ENCODE peak calls at places on chromosomes 2 and 18, in eight cellular contexts. One of them, this sample, is unnamed. For H3K36me3, the result is how much of the 10 kb centered on the place peaks cover.

GRCh38 chr2:119638246-119638645 is 40.8 kb upstream of the TMEM177 start:
- DNase-seq in tibial artery: no peak
- DNase-seq in K562: no peak
- DNase-seq in fibroblast of lung: no peak
- DNase-seq in keratinocyte: no peak
- DNase-seq in mammary epithelial cell: no peak
- DNase-seq in adrenal gland: no peak
- DNase-seq in right lobe of liver: no peak
- DNase-seq in this sample: no peak

GRCh38 chr2:45607701-45608100 is 3.4 kb downstream of the SRBD1 start:
- DNase-seq in fibroblast of lung: no peak
- DNase-seq in keratinocyte: no peak
- DNase-seq in adrenal gland: no peak
- DNase-seq in mammary epithelial cell: no peak
- DNase-seq in right lobe of liver: no peak
- DNase-seq in tibial artery: no peak
- DNase-seq in K562: peak
- DNase-seq in this sample: no peak

GRCh38 chr2:63124850-63125249 is 74.2 kb downstream of the OTX1 start:
- DNase-seq in right lobe of liver: no peak
- DNase-seq in K562: no peak
- DNase-seq in tibial artery: no peak
- DNase-seq in adrenal gland: no peak
- DNase-seq in mammary epithelial cell: no peak
- DNase-seq in keratinocyte: no peak
- DNase-seq in fibroblast of lung: no peak
- DNase-seq in this sample: no peak

GRCh38 chr2:111199840-111200239 is 79.1 kb downstream of the BCL2L11 start:
- DNase-seq in mammary epithelial cell: no peak
- DNase-seq in tibial artery: no peak
- DNase-seq in K562: no peak
- DNase-seq in adrenal gland: no peak
- DNase-seq in fibroblast of lung: no peak
- DNase-seq in right lobe of liver: no peak
- DNase-seq in keratinocyte: no peak
- DNase-seq in this sample: no peak

GRCh38 chr2:202039278-202040100 is 5.8 kb downstream of the FZD7 start:
- DNase-seq in keratinocyte: no peak
- DNase-seq in adrenal gland: no peak
- DNase-seq in fibroblast of lung: no peak
- DNase-seq in tibial artery: no peak
- DNase-seq in mammary epithelial cell: no peak
- DNase-seq in K562: no peak
- DNase-seq in right lobe of liver: no peak
- DNase-seq in this sample: no peak

GRCh38 chr2:46632349-46632748 is 153.0 kb downstream of the TMEM247 start:
- DNase-seq in adrenal gland: no peak
- DNase-seq in K562: peak
- DNase-seq in right lobe of liver: no peak
- DNase-seq in fibroblast of lung: peak
- DNase-seq in tibial artery: no peak
- DNase-seq in mammary epithelial cell: peak
- DNase-seq in keratinocyte: no peak
- DNase-seq in this sample: no peak

GRCh38 chr18:11887305-11888262 is 20.5 kb downstream of the MPPE1 start:
- DNase-seq in fibroblast of lung: no peak
- DNase-seq in keratinocyte: no peak
- DNase-seq in tibial artery: peak
- DNase-seq in right lobe of liver: no peak
- DNase-seq in K562: no peak
- DNase-seq in mammary epithelial cell: no peak
- DNase-seq in adrenal gland: no peak
- DNase-seq in this sample: no peak

GRCh38 chr2:133541797-133542196 is 26.5 kb downstream of the NCKAP5 start:
- DNase-seq in K562: no peak
- DNase-seq in adrenal gland: no peak
- DNase-seq in keratinocyte: no peak
- DNase-seq in mammary epithelial cell: no peak
- DNase-seq in right lobe of liver: no peak
- DNase-seq in tibial artery: no peak
- DNase-seq in fibroblast of lung: no peak
- DNase-seq in this sample: no peak

GRCh38 chr2:186422226-186422625 is 63.8 kb upstream of the ZC3H15 start:
- DNase-seq in adrenal gland: peak
- DNase-seq in keratinocyte: peak
- DNase-seq in K562: no peak
- DNase-seq in mammary epithelial cell: peak
- DNase-seq in fibroblast of lung: peak
- DNase-seq in right lobe of liver: no peak
- DNase-seq in tibial artery: peak
- DNase-seq in this sample: no peak

GRCh38 chr18:2905802-2906521 is 59.2 kb downstream of the EMILIN2 start:
- DNase-seq in adrenal gland: peak
- DNase-seq in fibroblast of lung: peak
- DNase-seq in tibial artery: peak
- DNase-seq in keratinocyte: no peak
- DNase-seq in mammary epithelial cell: no peak
- DNase-seq in K562: no peak
- DNase-seq in right lobe of liver: peak
- DNase-seq in this sample: peak

GRCh38 chr2:186590538-186591441 is 934 bp downstream of the ITGAV start:
- DNase-seq in mammary epithelial cell: peak
- DNase-seq in fibroblast of lung: peak
- DNase-seq in adrenal gland: peak
- DNase-seq in keratinocyte: no peak
- DNase-seq in tibial artery: no peak
- DNase-seq in K562: peak
- DNase-seq in right lobe of liver: no peak
- DNase-seq in this sample: peak

GRCh38 chr2:217394510-217395351 is 534.9 kb upstream of the TNP1 start:
- DNase-seq in adrenal gland: no peak
- DNase-seq in mammary epithelial cell: peak
- DNase-seq in K562: no peak
- DNase-seq in fibroblast of lung: no peak
- DNase-seq in tibial artery: no peak
- DNase-seq in keratinocyte: peak
- DNase-seq in right lobe of liver: no peak
- DNase-seq in this sample: no peak

GRCh38 chr2:144443837-144444236 is 76.1 kb downstream of the ZEB2 start:
- DNase-seq in right lobe of liver: no peak
- DNase-seq in K562: no peak
- DNase-seq in keratinocyte: no peak
- DNase-seq in mammary epithelial cell: no peak
- DNase-seq in tibial artery: no peak
- DNase-seq in adrenal gland: no peak
- DNase-seq in fibroblast of lung: no peak
- DNase-seq in this sample: no peak

GRCh38 chr2:224545884-224546644 is 39.1 kb downstream of the CUL3 start:
- DNase-seq in keratinocyte: no peak
- DNase-seq in K562: peak
- DNase-seq in tibial artery: no peak
- DNase-seq in right lobe of liver: no peak
- DNase-seq in mammary epithelial cell: no peak
- DNase-seq in adrenal gland: no peak
- DNase-seq in fibroblast of lung: peak
- DNase-seq in this sample: no peak

GRCh38 chr18:24153397-24153796 is 14.5 kb downstream of the CABYR start:
- DNase-seq in keratinocyte: no peak
- DNase-seq in mammary epithelial cell: no peak
- DNase-seq in tibial artery: no peak
- DNase-seq in adrenal gland: no peak
- DNase-seq in right lobe of liver: no peak
- DNase-seq in fibroblast of lung: no peak
- DNase-seq in K562: no peak
- DNase-seq in this sample: no peak

GRCh38 chr18:58762781-58763171 is 91.5 kb downstream of the MALT1 start:
- DNase-seq in adrenal gland: peak
- DNase-seq in keratinocyte: no peak
- DNase-seq in right lobe of liver: no peak
- DNase-seq in mammary epithelial cell: no peak
- DNase-seq in fibroblast of lung: no peak
- DNase-seq in tibial artery: peak
- DNase-seq in K562: no peak
- DNase-seq in this sample: no peak

GRCh38 chr2:12074126-12074883 is 327.9 kb downstream of the LPIN1 start:
- DNase-seq in K562: peak
- DNase-seq in mammary epithelial cell: no peak
- DNase-seq in tibial artery: no peak
- DNase-seq in keratinocyte: no peak
- DNase-seq in adrenal gland: no peak
- DNase-seq in right lobe of liver: no peak
- DNase-seq in fibroblast of lung: no peak
- DNase-seq in this sample: no peak

GRCh38 chr2:120474486-120474885 is 128.6 kb downstream of the INHBB start:
- DNase-seq in right lobe of liver: peak
- DNase-seq in adrenal gland: no peak
- DNase-seq in tibial artery: peak
- DNase-seq in keratinocyte: no peak
- DNase-seq in fibroblast of lung: no peak
- DNase-seq in K562: no peak
- DNase-seq in mammary epithelial cell: no peak
- DNase-seq in this sample: no peak

GRCh38 chr2:105078906-105079305 is 41.0 kb downstream of the MRPS9 start:
- DNase-seq in right lobe of liver: no peak
- DNase-seq in K562: no peak
- DNase-seq in keratinocyte: no peak
- DNase-seq in tibial artery: no peak
- DNase-seq in adrenal gland: no peak
- DNase-seq in fibroblast of lung: no peak
- DNase-seq in mammary epithelial cell: no peak
- DNase-seq in this sample: no peak

GRCh38 chr18:60537074-60537473 is 164.5 kb upstream of the MC4R start:
- DNase-seq in tibial artery: no peak
- DNase-seq in mammary epithelial cell: no peak
- DNase-seq in right lobe of liver: no peak
- DNase-seq in keratinocyte: no peak
- DNase-seq in K562: no peak
- DNase-seq in fibroblast of lung: peak
- DNase-seq in adrenal gland: no peak
- DNase-seq in this sample: no peak

GRCh38 chr2:106701134-106701994 is 184.6 kb downstream of the ST6GAL2 start:
- DNase-seq in K562: no peak
- DNase-seq in fibroblast of lung: no peak
- DNase-seq in right lobe of liver: no peak
- DNase-seq in adrenal gland: no peak
- DNase-seq in keratinocyte: no peak
- DNase-seq in mammary epithelial cell: no peak
- DNase-seq in tibial artery: no peak
- DNase-seq in this sample: no peak

GRCh38 chr2:45987856-45988255 is 309.4 kb upstream of the EPAS1 start:
- DNase-seq in mammary epithelial cell: no peak
- DNase-seq in right lobe of liver: peak
- DNase-seq in adrenal gland: peak
- DNase-seq in keratinocyte: no peak
- DNase-seq in fibroblast of lung: no peak
- DNase-seq in K562: no peak
- DNase-seq in tibial artery: no peak
- DNase-seq in this sample: no peak

GRCh38 chr2:168369087-168369486 is 87.0 kb upstream of the CERS6 start:
- DNase-seq in adrenal gland: no peak
- DNase-seq in K562: no peak
- DNase-seq in right lobe of liver: no peak
- DNase-seq in mammary epithelial cell: no peak
- DNase-seq in tibial artery: no peak
- DNase-seq in keratinocyte: no peak
- DNase-seq in fibroblast of lung: no peak
- DNase-seq in this sample: no peak

GRCh38 chr2:196653843-196654242 is 14.3 kb downstream of the CCDC150 start:
- DNase-seq in keratinocyte: no peak
- DNase-seq in fibroblast of lung: no peak
- DNase-seq in tibial artery: no peak
- DNase-seq in mammary epithelial cell: no peak
- DNase-seq in K562: no peak
- DNase-seq in right lobe of liver: no peak
- DNase-seq in adrenal gland: no peak
- DNase-seq in this sample: no peak
- H3K36me3 ChIP-seq in keratinocyte: under half
- H3K36me3 ChIP-seq in fibroblast of lung: under half
- H3K36me3 ChIP-seq in tibial artery: under half
- H3K36me3 ChIP-seq in mammary epithelial cell: under half
- H3K36me3 ChIP-seq in K562: under half
- H3K36me3 ChIP-seq in right lobe of liver: under half
- H3K36me3 ChIP-seq in adrenal gland: under half
- H3K36me3 ChIP-seq in this sample: under half

DNA sequence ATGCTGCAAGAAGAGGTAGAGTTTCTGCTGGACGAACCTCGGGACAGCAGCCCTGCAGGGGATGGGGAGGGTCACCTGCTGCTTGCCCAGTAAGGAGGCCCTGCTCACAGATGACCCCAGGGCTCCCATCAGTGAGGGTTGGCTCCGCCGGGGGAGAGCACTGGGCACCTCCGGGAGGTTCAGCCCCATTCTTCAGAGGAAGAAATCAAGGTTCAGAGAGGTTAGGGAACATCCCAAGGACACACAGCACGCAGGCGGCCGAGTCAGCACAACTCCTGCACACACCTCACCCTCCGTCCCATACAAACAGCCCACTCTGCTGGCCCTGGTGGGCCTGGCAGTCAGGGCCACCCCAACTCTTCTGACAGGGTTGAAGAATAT is 11.7 kb upstream of the CCDC74B start:
- DNase-seq in K562: no peak
- DNase-seq in keratinocyte: no peak
- DNase-seq in fibroblast of lung: no peak
- DNase-seq in mammary epithelial cell: no peak
- DNase-seq in adrenal gland: no peak
- DNase-seq in right lobe of liver: no peak
- DNase-seq in tibial artery: no peak
- DNase-seq in this sample: no peak
- H3K36me3 ChIP-seq in K562: half or more
- H3K36me3 ChIP-seq in keratinocyte: under half
- H3K36me3 ChIP-seq in fibroblast of lung: under half
- H3K36me3 ChIP-seq in mammary epithelial cell: under half
- H3K36me3 ChIP-seq in adrenal gland: under half
- H3K36me3 ChIP-seq in right lobe of liver: under half
- H3K36me3 ChIP-seq in tibial artery: under half
- H3K36me3 ChIP-seq in this sample: under half

GRCh38 chr2:30245364-30245763 is 14.0 kb downstream of the LBH start:
- DNase-seq in tibial artery: no peak
- DNase-seq in right lobe of liver: no peak
- DNase-seq in mammary epithelial cell: no peak
- DNase-seq in adrenal gland: no peak
- DNase-seq in keratinocyte: no peak
- DNase-seq in fibroblast of lung: no peak
- DNase-seq in K562: no peak
- DNase-seq in this sample: no peak
- H3K36me3 ChIP-seq in tibial artery: under half
- H3K36me3 ChIP-seq in right lobe of liver: under half
- H3K36me3 ChIP-seq in mammary epithelial cell: under half
- H3K36me3 ChIP-seq in adrenal gland: under half
- H3K36me3 ChIP-seq in keratinocyte: under half
- H3K36me3 ChIP-seq in fibroblast of lung: under half
- H3K36me3 ChIP-seq in K562: under half
- H3K36me3 ChIP-seq in this sample: under half

DNA sequence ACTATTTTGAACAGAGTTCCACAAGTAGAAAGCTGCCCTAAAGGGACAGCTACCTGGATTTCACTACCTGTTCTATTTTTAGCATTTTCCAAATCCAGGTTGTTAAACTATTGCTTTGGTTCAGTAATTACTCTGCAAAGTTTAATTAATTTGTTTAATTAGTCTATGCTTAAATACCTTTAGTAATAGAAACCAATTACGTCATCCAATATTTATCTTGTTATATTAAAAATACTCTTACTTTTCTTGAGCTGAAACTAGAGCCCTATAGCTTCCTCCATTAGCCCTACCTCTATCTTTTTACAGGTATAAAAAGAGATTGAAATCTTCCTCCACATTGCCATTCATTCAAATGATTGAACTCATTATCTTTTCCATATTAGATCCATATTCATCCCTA is 514.6 kb downstream of the DSC3 start:
- DNase-seq in keratinocyte: no peak
- DNase-seq in fibroblast of lung: no peak
- DNase-seq in right lobe of liver: no peak
- DNase-seq in mammary epithelial cell: no peak
- DNase-seq in K562: no peak
- DNase-seq in adrenal gland: no peak
- DNase-seq in tibial artery: no peak
- DNase-seq in this sample: no peak
- H3K36me3 ChIP-seq in keratinocyte: under half
- H3K36me3 ChIP-seq in fibroblast of lung: under half
- H3K36me3 ChIP-seq in right lobe of liver: under half
- H3K36me3 ChIP-seq in mammary epithelial cell: under half
- H3K36me3 ChIP-seq in K562: under half
- H3K36me3 ChIP-seq in adrenal gland: under half
- H3K36me3 ChIP-seq in tibial artery: under half
- H3K36me3 ChIP-seq in this sample: under half